ENCODE peak calls at places on chromosomes 12 and 14, in four cellular contexts. One of them, this sample, is unnamed.
A peak's percentile ranks its signal among the peaks of the same experiment; 100 is the strongest.

GRCh38 chr14:99415496-99416281 is 65.0 kb downstream of the SETD3 start:
- DNase-seq in HCT116: peak; percentile 69
- DNase-seq in body of pancreas: peak; percentile 67
- DNase-seq in nephron progenitor cell: peak; percentile 69
- DNase-seq in this sample: no peak

GRCh38 chr12:11652351-11653040 is 3.0 kb downstream of the ETV6 start:
- DNase-seq in nephron progenitor cell: no peak
- DNase-seq in HCT116: no peak
- DNase-seq in body of pancreas: no peak
- DNase-seq in this sample: peak; percentile 61

GRCh38 chr12:10528150-10528953 is 22.7 kb downstream of the EIF2S3B start:
- DNase-seq in nephron progenitor cell: no peak
- DNase-seq in body of pancreas: no peak
- DNase-seq in HCT116: no peak
- DNase-seq in this sample: no peak

GRCh38 chr14:89504602-89505320 is 87.7 kb upstream of the FOXN3 start:
- DNase-seq in HCT116: no peak
- DNase-seq in nephron progenitor cell: no peak
- DNase-seq in body of pancreas: no peak
- DNase-seq in this sample: no peak

GRCh38 chr14:86296173-86296572 is 766.2 kb downstream of the FLRT2 start:
- DNase-seq in nephron progenitor cell: no peak
- DNase-seq in HCT116: no peak
- DNase-seq in body of pancreas: no peak
- DNase-seq in this sample: no peak

GRCh38 chr12:4069046-4070010 is 196.1 kb upstream of the PARP11 start:
- DNase-seq in body of pancreas: no peak
- DNase-seq in HCT116: no peak
- DNase-seq in nephron progenitor cell: no peak
- DNase-seq in this sample: no peak

GRCh38 chr12:52364901-52365489 is 2.3 kb downstream of the KRT85 start:
- DNase-seq in HCT116: no peak
- DNase-seq in nephron progenitor cell: no peak
- DNase-seq in body of pancreas: no peak
- DNase-seq in this sample: no peak

GRCh38 chr14:106490442-106490841 is 964.1 kb downstream of the TMEM121 start:
- DNase-seq in nephron progenitor cell: no peak
- DNase-seq in HCT116: no peak
- DNase-seq in body of pancreas: no peak
- DNase-seq in this sample: no peak

GRCh38 chr12:56933826-56934625 is at the start of gene SDR9C7:
- DNase-seq in nephron progenitor cell: no peak
- DNase-seq in body of pancreas: no peak
- DNase-seq in HCT116: no peak
- DNase-seq in this sample: no peak

GRCh38 chr14:104138891-104139459 is 588 bp downstream of the KIF26A start:
- DNase-seq in body of pancreas: peak; percentile 17
- DNase-seq in nephron progenitor cell: peak; percentile 58
- DNase-seq in HCT116: no peak
- DNase-seq in this sample: no peak

GRCh38 chr14:87113286-87113685 is 879.7 kb downstream of the GALC start:
- DNase-seq in HCT116: no peak
- DNase-seq in body of pancreas: no peak
- DNase-seq in nephron progenitor cell: no peak
- DNase-seq in this sample: no peak

GRCh38 chr12:104769207-104769606 is 188.9 kb downstream of the SLC41A2 start:
- DNase-seq in nephron progenitor cell: no peak
- DNase-seq in body of pancreas: no peak
- DNase-seq in HCT116: no peak
- DNase-seq in this sample: no peak

GRCh38 chr14:22099942-22100763 is 426.5 kb upstream of the OR4E1 start:
- DNase-seq in body of pancreas: peak; percentile 47
- DNase-seq in HCT116: peak; percentile 61
- DNase-seq in nephron progenitor cell: peak; percentile 56
- DNase-seq in this sample: no peak

GRCh38 chr12:113700943-113701342 is 229.3 kb upstream of the LHX5 start:
- DNase-seq in HCT116: no peak
- DNase-seq in nephron progenitor cell: no peak
- DNase-seq in body of pancreas: no peak
- DNase-seq in this sample: no peak

GRCh38 chr14:103928011-103928890 is at the start of gene TDRD9:
- DNase-seq in HCT116: no peak
- DNase-seq in body of pancreas: peak; percentile 19
- DNase-seq in nephron progenitor cell: no peak
- DNase-seq in this sample: no peak

GRCh38 chr12:11749943-11750690 is 100.6 kb downstream of the ETV6 start:
- DNase-seq in HCT116: no peak
- DNase-seq in body of pancreas: no peak
- DNase-seq in nephron progenitor cell: no peak
- DNase-seq in this sample: no peak

This sample was measured in breast epithelium.